ENCODE peak calls at places on chromosomes 12 and 14, in five cellular contexts. T, B, A, M and J are unnamed samples.

GRCh38 chr12:107845980-107846659 is 71.6 kb downstream of the ASCL4 start:
- DNase-seq in B (no peak), A (no peak), M (no peak), T (no peak), J (no peak)

GRCh38 chr12:68189766-68190700 is 30.5 kb upstream of the IFNG start:
- DNase-seq in B (no peak), M (no peak), A (no peak), T (peak; percentile 13), J (no peak)

GRCh38 chr14:92993302-92993701 is 70.4 kb downstream of the CHGA start:
- DNase-seq in M (peak; percentile 77), A (no peak), T (no peak), B (no peak), J (no peak)

GRCh38 chr12:58079806-58080205 is 138.4 kb downstream of the ATP23 start:
- DNase-seq in B (no peak), T (no peak), M (no peak), A (no peak), J (no peak)

GRCh38 chr12:96101806-96102205 is 66.4 kb upstream of the LTA4H start:
- DNase-seq in T (no peak), B (no peak), M (no peak), A (no peak), J (no peak)

GRCh38 chr12:101414533-101415119 is 7.1 kb upstream of the ARL1 start:
- DNase-seq in A (peak; percentile 60), B (peak; percentile 13), M (peak; percentile 58), T (peak; percentile 73), J (peak; percentile 8)

GRCh38 chr12:32893458-32893857 is 3.1 kb downstream of the PKP2 start:
- DNase-seq in M (peak; percentile 74), A (no peak), B (no peak), T (no peak), J (no peak)

GRCh38 chr14:89695846-89696245 is 258.7 kb downstream of the EFCAB11 start:
- DNase-seq in T (no peak), M (no peak), B (no peak), A (no peak), J (no peak)

GRCh38 chr14:60648934-60649814 is at the start of gene SIX1:
- DNase-seq in B (no peak), A (peak; percentile 95), M (peak; percentile 77), T (peak; percentile 62), J (no peak)
- TF ChIP-seq REST in B (no peak), A (no peak), M (no peak), T (no peak), J (no peak)

DNA sequence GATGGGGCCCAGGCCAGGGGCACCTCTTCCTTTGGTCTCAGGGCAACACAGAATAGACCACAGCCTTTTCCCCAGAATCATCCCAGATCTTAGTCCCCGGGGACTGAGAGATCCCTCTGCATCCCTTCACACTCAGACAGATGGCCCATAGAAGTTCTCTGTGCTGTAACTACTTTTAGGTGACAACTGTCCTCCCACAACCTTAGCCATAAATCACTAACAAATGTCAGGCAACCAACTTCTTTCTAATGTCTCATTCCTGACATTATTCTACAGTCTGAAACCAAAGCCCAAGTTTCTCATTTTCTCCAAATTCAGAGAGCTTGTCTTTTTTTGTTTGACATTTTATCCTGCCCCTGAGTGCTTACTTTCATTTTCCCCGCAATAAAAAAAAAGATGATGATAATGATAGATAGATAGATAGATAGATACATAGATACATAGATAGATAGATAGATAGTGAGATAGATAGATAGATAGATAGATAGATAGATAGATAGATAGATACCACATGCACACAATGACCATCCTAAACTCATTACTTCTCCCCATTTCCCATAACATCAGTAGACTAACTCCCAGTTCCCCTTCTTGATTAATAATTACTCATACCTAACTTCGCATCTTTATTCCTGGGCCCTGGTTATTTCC is 28.6 kb downstream of the DUSP6 start:
- DNase-seq in B (no peak), T (no peak), M (no peak), A (no peak), J (no peak)
- TF ChIP-seq REST in B (no peak), T (no peak), M (no peak), A (no peak), J (no peak)

GRCh38 chr12:52241205-52241842 is 8.3 kb downstream of the KRT7 start:
- DNase-seq in M (no peak), T (no peak), B (no peak), A (no peak), J (no peak)
- TF ChIP-seq REST in M (no peak), T (no peak), B (no peak), A (no peak), J (no peak)

DNA sequence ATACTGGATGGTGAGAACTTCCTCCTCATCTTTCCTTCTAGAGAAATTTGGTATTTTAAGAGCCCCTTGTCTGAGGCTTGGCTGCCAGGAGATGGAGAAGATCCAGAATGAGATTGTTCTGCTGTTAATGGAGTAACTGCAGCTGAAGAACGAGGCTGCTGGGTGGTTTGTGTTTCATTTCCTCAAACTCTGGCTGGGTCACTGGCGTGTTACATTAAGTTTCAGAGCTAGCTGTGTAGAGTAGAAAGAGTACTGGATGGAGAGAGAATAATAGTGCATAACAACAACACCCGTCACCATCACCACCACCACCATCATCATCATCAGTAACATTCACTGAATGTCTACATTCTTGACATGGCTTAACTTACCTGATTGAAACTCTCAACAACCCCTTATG is 325.0 kb upstream of the TBX3 start:
- DNase-seq in M (no peak), A (no peak), T (no peak), B (peak; percentile 11), J (no peak)
- TF ChIP-seq REST in M (no peak), A (no peak), T (no peak), B (no peak), J (no peak)